ENCODE peak calls at places on chromosomes 1 and 21, in four cellular contexts. G is CD4-positive, alpha-beta memory T cell; E is pancreas; Y is esophagus squamous epithelium. F is an unnamed sample.

GRCh38 chr1:28447674-28448073 is 58.2 kb upstream of the RCC1 start:
- DNase-seq in G (no peak), E (no peak), Y (no peak), F (no peak)

GRCh38 chr1:44012941-44013609 is 18.2 kb downstream of the SLC6A9 start:
- DNase-seq in G (no peak), Y (no peak), E (no peak), F (no peak)

GRCh38 chr1:16946646-16947045 is 24.9 kb downstream of the CROCC start:
- DNase-seq in Y (no peak), G (no peak), E (no peak), F (no peak)

GRCh38 chr1:114521396-114522263 is 10.6 kb upstream of the TRIM33 start:
- DNase-seq in E (no peak), G (no peak), Y (no peak), F (no peak)

GRCh38 chr1:161069731-161070270 is at the start of gene ARHGAP30:
- DNase-seq in G (peak; percentile 88), E (no peak), Y (peak; percentile 72), F (peak; percentile 59)

GRCh38 chr1:211830055-211830329 is 571 bp downstream of the LPGAT1 start:
- DNase-seq in E (no peak), G (peak; percentile 28), Y (no peak), F (no peak)

GRCh38 chr21:16563795-16564194 is 834.0 kb downstream of the USP25 start:
- DNase-seq in Y (no peak), G (no peak), E (peak; percentile 55), F (no peak)

GRCh38 chr1:225467193-225468020 is 39.6 kb upstream of the LBR start:
- DNase-seq in E (no peak), Y (peak; percentile 60), G (peak; percentile 85), F (peak; percentile 78)

GRCh38 chr1:41356752-41357151 is 4.5 kb upstream of the FOXO6 start:
- DNase-seq in Y (no peak), G (no peak), E (no peak), F (no peak)

GRCh38 chr1:34478460-34479076 is 276.3 kb upstream of the GJB5 start:
- DNase-seq in E (no peak), G (no peak), Y (no peak), F (no peak)

GRCh38 chr21:43295016-43295958 is 126.5 kb downstream of the CRYAA start:
- DNase-seq in Y (no peak), G (no peak), E (no peak), F (no peak)

GRCh38 chr1:90730247-90731022 is 13.3 kb upstream of the BARHL2 start:
- DNase-seq in G (no peak), E (no peak), Y (no peak), F (no peak)

GRCh38 chr1:47709302-47710074 is 271.6 kb downstream of the FOXD2 start:
- DNase-seq in E (peak; percentile 18), Y (no peak), G (peak; percentile 4), F (no peak)

GRCh38 chr1:95233321-95233736 is 681 bp upstream of the RWDD3 start:
- DNase-seq in G (no peak), E (peak; percentile 44), Y (no peak), F (peak; percentile 46)

GRCh38 chr21:22200378-22201092 is 1202.3 kb downstream of the NCAM2 start:
- DNase-seq in E (no peak), G (no peak), Y (no peak), F (no peak)

GRCh38 chr1:236623371-236624166 is 19.3 kb upstream of the HEATR1 start:
- DNase-seq in G (no peak), Y (no peak), E (no peak), F (no peak)

GRCh38 chr1:34270181-34270580 is 93.5 kb downstream of the C1orf94 start:
- DNase-seq in E (no peak), Y (no peak), G (no peak), F (no peak)

GRCh38 chr1:24067978-24068377 is 44.0 kb downstream of the MYOM3 start:
- DNase-seq in G (no peak), E (no peak), Y (no peak), F (no peak)

GRCh38 chr1:21936366-21937031 is 611 bp downstream of the HSPG2 start:
- DNase-seq in G (no peak), Y (no peak), E (peak; percentile 48), F (peak; percentile 28)
- H3K4me1 ChIP-seq in G (peaks cover 12% of the 10 kb centered on the region), Y (peaks cover 75% of the 10 kb centered on the region), E (peaks cover 7% of the 10 kb centered on the region), F (peaks cover 73% of the 10 kb centered on the region)

GRCh38 chr1:37483785-37484184 is 9.4 kb downstream of the ZC3H12A start:
- DNase-seq in E (no peak), G (peak; percentile 1), Y (no peak), F (no peak)
- H3K36me3 ChIP-seq in E (peaks cover 37% of the 10 kb centered on the region), G (peaks cover 56% of the 10 kb centered on the region), Y (peaks cover 36% of the 10 kb centered on the region), F (peaks cover 64% of the 10 kb centered on the region)

DNA sequence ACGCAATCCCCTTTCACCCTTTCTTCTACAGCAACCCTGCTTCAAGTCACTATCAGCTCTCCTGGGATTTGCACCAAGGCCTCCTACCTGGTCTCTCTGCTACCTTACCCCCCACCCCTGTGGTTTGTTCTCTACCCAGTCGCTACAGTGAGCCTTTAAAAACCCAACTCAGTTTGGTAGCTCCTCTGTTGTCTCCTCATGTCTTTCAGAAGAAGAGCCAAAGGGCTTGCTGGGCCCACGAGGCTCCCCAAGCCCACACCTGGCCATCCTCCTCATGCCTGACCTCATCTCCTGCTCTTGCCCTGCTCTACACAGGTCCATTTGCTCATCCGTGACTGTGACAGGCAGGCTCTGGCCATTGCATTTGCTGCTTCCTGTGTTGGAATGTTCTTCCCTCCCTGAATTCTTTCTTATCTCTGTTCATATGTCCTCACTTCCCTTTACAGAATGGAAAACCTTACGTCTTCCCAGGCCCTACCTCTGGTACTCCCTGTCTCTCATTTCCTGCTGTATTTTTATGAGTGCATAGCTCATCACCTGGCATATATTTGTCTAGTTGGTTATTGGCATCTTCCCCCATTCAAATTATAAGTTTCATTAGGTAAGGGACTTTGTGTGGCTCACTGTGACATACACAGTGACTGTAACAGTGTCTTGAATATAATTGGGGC is 3.3 kb downstream of the RGS16 start:
- DNase-seq in Y (no peak), E (no peak), G (no peak), F (no peak)
- H3K4me1 ChIP-seq in Y (peaks cover 17% of the 10 kb centered on the region), E (no peaks in the 10 kb centered on the region), G (peaks cover 41% of the 10 kb centered on the region), F (peaks cover 21% of the 10 kb centered on the region)

DNA sequence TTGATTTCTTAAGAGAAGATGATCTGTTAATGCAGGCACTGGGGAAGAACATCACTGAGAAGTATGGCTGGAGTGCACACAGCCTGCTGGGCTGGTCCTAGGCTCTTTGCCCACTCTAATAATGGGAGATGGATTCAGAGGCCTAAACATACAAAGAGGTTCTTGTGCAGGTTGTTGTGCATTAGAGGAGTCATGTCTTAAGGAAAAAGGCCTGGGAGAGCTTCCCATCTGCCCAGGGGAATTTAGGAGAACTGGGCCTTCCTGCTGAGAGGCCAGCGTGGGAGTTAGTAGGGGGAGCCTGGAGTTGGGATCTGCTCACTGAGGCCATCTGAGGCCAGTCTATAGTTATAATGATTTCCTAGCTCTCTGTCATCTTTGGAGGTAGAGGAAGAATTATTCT is 126.7 kb downstream of the TLR5 start:
- DNase-seq in G (no peak), Y (no peak), E (no peak), F (no peak)
- H3K36me3 ChIP-seq in G (no peaks in the 10 kb centered on the region), Y (no peaks in the 10 kb centered on the region), E (no peaks in the 10 kb centered on the region), F (no peaks in the 10 kb centered on the region)